ENCODE peak calls at places on chromosomes 12 and 14, in nine cellular contexts. One of them, this sample, is unnamed.

GRCh38 chr12:482061-482460 is 22.3 kb downstream of the B4GALNT3 start:
- DNase-seq in lower lobe of right lung: no peak
- DNase-seq in transverse colon: no peak
- DNase-seq in CD4-positive, CD25-positive, alpha-beta regulatory T cell: no peak
- DNase-seq in colonic mucosa: no peak
- DNase-seq in Caco-2: peak; percentile 5
- DNase-seq in psoas muscle: no peak
- DNase-seq in heart left ventricle: no peak
- DNase-seq in NT2/D1: no peak
- DNase-seq in this sample: no peak

GRCh38 chr14:37969511-37969979 is 238.2 kb upstream of the SSTR1 start:
- DNase-seq in NT2/D1: no peak
- DNase-seq in heart left ventricle: no peak
- DNase-seq in CD4-positive, CD25-positive, alpha-beta regulatory T cell: no peak
- DNase-seq in Caco-2: peak; percentile 91
- DNase-seq in transverse colon: no peak
- DNase-seq in colonic mucosa: no peak
- DNase-seq in lower lobe of right lung: no peak
- DNase-seq in psoas muscle: no peak
- DNase-seq in this sample: no peak

GRCh38 chr12:120067084-120067869 is 49.3 kb downstream of the RAB35 start:
- DNase-seq in CD4-positive, CD25-positive, alpha-beta regulatory T cell: no peak
- DNase-seq in Caco-2: no peak
- DNase-seq in NT2/D1: no peak
- DNase-seq in colonic mucosa: no peak
- DNase-seq in psoas muscle: no peak
- DNase-seq in lower lobe of right lung: no peak
- DNase-seq in transverse colon: no peak
- DNase-seq in heart left ventricle: no peak
- DNase-seq in this sample: no peak

GRCh38 chr12:74415633-74416032 is 122.0 kb upstream of the ATXN7L3B start:
- DNase-seq in lower lobe of right lung: no peak
- DNase-seq in heart left ventricle: no peak
- DNase-seq in CD4-positive, CD25-positive, alpha-beta regulatory T cell: peak; percentile 10
- DNase-seq in transverse colon: no peak
- DNase-seq in NT2/D1: peak; percentile 18
- DNase-seq in psoas muscle: no peak
- DNase-seq in colonic mucosa: no peak
- DNase-seq in Caco-2: no peak
- DNase-seq in this sample: no peak

GRCh38 chr14:61514006-61514830 is 181.1 kb upstream of the HIF1A start:
- DNase-seq in CD4-positive, CD25-positive, alpha-beta regulatory T cell: no peak
- DNase-seq in NT2/D1: no peak
- DNase-seq in lower lobe of right lung: no peak
- DNase-seq in colonic mucosa: no peak
- DNase-seq in transverse colon: no peak
- DNase-seq in Caco-2: peak; percentile 47
- DNase-seq in psoas muscle: no peak
- DNase-seq in heart left ventricle: peak; percentile 49
- DNase-seq in this sample: peak; percentile 66

GRCh38 chr12:76863005-76863670 is 15.7 kb downstream of the CSRP2 start:
- DNase-seq in Caco-2: no peak
- DNase-seq in CD4-positive, CD25-positive, alpha-beta regulatory T cell: no peak
- DNase-seq in colonic mucosa: no peak
- DNase-seq in lower lobe of right lung: no peak
- DNase-seq in heart left ventricle: no peak
- DNase-seq in psoas muscle: no peak
- DNase-seq in NT2/D1: no peak
- DNase-seq in transverse colon: no peak
- DNase-seq in this sample: no peak

GRCh38 chr12:65829716-65830115 is 5.4 kb downstream of the HMGA2 start:
- DNase-seq in CD4-positive, CD25-positive, alpha-beta regulatory T cell: no peak
- DNase-seq in lower lobe of right lung: no peak
- DNase-seq in transverse colon: no peak
- DNase-seq in heart left ventricle: no peak
- DNase-seq in Caco-2: no peak
- DNase-seq in NT2/D1: no peak
- DNase-seq in colonic mucosa: no peak
- DNase-seq in psoas muscle: no peak
- DNase-seq in this sample: no peak

GRCh38 chr12:3005736-3006135 is 46.5 kb downstream of the TEAD4 start:
- DNase-seq in heart left ventricle: no peak
- DNase-seq in Caco-2: no peak
- DNase-seq in lower lobe of right lung: no peak
- DNase-seq in NT2/D1: no peak
- DNase-seq in psoas muscle: no peak
- DNase-seq in colonic mucosa: no peak
- DNase-seq in CD4-positive, CD25-positive, alpha-beta regulatory T cell: no peak
- DNase-seq in transverse colon: no peak
- DNase-seq in this sample: no peak

GRCh38 chr14:104636131-104636530 is 31.6 kb upstream of the TMEM179 start:
- DNase-seq in lower lobe of right lung: no peak
- DNase-seq in NT2/D1: no peak
- DNase-seq in transverse colon: no peak
- DNase-seq in psoas muscle: no peak
- DNase-seq in heart left ventricle: no peak
- DNase-seq in CD4-positive, CD25-positive, alpha-beta regulatory T cell: no peak
- DNase-seq in Caco-2: no peak
- DNase-seq in colonic mucosa: no peak
- DNase-seq in this sample: no peak

GRCh38 chr12:58888131-58888783 is 32.0 kb downstream of the LRIG3 start:
- DNase-seq in heart left ventricle: peak; percentile 70
- DNase-seq in transverse colon: no peak
- DNase-seq in colonic mucosa: no peak
- DNase-seq in CD4-positive, CD25-positive, alpha-beta regulatory T cell: no peak
- DNase-seq in lower lobe of right lung: no peak
- DNase-seq in psoas muscle: no peak
- DNase-seq in NT2/D1: no peak
- DNase-seq in Caco-2: no peak
- DNase-seq in this sample: peak; percentile 96

GRCh38 chr12:87816186-87816585 is 213.0 kb downstream of the C12orf50 start:
- DNase-seq in heart left ventricle: no peak
- DNase-seq in transverse colon: no peak
- DNase-seq in CD4-positive, CD25-positive, alpha-beta regulatory T cell: no peak
- DNase-seq in NT2/D1: no peak
- DNase-seq in psoas muscle: no peak
- DNase-seq in colonic mucosa: no peak
- DNase-seq in lower lobe of right lung: no peak
- DNase-seq in Caco-2: no peak
- DNase-seq in this sample: no peak

GRCh38 chr14:72643317-72643801 is 250.5 kb downstream of the DPF3 start:
- DNase-seq in psoas muscle: peak; percentile 55
- DNase-seq in Caco-2: no peak
- DNase-seq in transverse colon: no peak
- DNase-seq in colonic mucosa: no peak
- DNase-seq in lower lobe of right lung: no peak
- DNase-seq in CD4-positive, CD25-positive, alpha-beta regulatory T cell: no peak
- DNase-seq in NT2/D1: peak; percentile 20
- DNase-seq in heart left ventricle: peak; percentile 59
- DNase-seq in this sample: peak; percentile 2

GRCh38 chr14:39276579-39277114 is 42.9 kb downstream of the MIA2 start:
- DNase-seq in lower lobe of right lung: no peak
- DNase-seq in heart left ventricle: no peak
- DNase-seq in CD4-positive, CD25-positive, alpha-beta regulatory T cell: no peak
- DNase-seq in transverse colon: no peak
- DNase-seq in Caco-2: no peak
- DNase-seq in psoas muscle: no peak
- DNase-seq in NT2/D1: no peak
- DNase-seq in colonic mucosa: no peak
- DNase-seq in this sample: no peak

GRCh38 chr12:29762637-29763300 is 21.0 kb downstream of the TMTC1 start:
- DNase-seq in CD4-positive, CD25-positive, alpha-beta regulatory T cell: no peak
- DNase-seq in transverse colon: no peak
- DNase-seq in lower lobe of right lung: no peak
- DNase-seq in heart left ventricle: peak; percentile 78
- DNase-seq in psoas muscle: peak; percentile 67
- DNase-seq in colonic mucosa: no peak
- DNase-seq in NT2/D1: no peak
- DNase-seq in Caco-2: no peak
- DNase-seq in this sample: no peak

GRCh38 chr14:54724772-54725325 is 157.9 kb downstream of the SAMD4A start:
- DNase-seq in NT2/D1: no peak
- DNase-seq in CD4-positive, CD25-positive, alpha-beta regulatory T cell: no peak
- DNase-seq in psoas muscle: no peak
- DNase-seq in lower lobe of right lung: no peak
- DNase-seq in Caco-2: no peak
- DNase-seq in colonic mucosa: no peak
- DNase-seq in heart left ventricle: no peak
- DNase-seq in transverse colon: no peak
- DNase-seq in this sample: no peak

GRCh38 chr12:42790761-42791151 is 201.2 kb upstream of the PRICKLE1 start:
- DNase-seq in heart left ventricle: no peak
- DNase-seq in psoas muscle: no peak
- DNase-seq in CD4-positive, CD25-positive, alpha-beta regulatory T cell: no peak
- DNase-seq in transverse colon: peak; percentile 9
- DNase-seq in lower lobe of right lung: no peak
- DNase-seq in colonic mucosa: no peak
- DNase-seq in NT2/D1: no peak
- DNase-seq in Caco-2: peak; percentile 46
- DNase-seq in this sample: no peak

GRCh38 chr12:96743606-96744005 is 163.5 kb upstream of the NEDD1 start:
- DNase-seq in Caco-2: no peak
- DNase-seq in psoas muscle: no peak
- DNase-seq in CD4-positive, CD25-positive, alpha-beta regulatory T cell: no peak
- DNase-seq in NT2/D1: no peak
- DNase-seq in heart left ventricle: no peak
- DNase-seq in colonic mucosa: no peak
- DNase-seq in lower lobe of right lung: no peak
- DNase-seq in transverse colon: no peak
- DNase-seq in this sample: peak; percentile 59

GRCh38 chr12:46201284-46201789 is 67.5 kb downstream of the SLC38A1 start:
- DNase-seq in CD4-positive, CD25-positive, alpha-beta regulatory T cell: no peak
- DNase-seq in lower lobe of right lung: no peak
- DNase-seq in psoas muscle: no peak
- DNase-seq in heart left ventricle: no peak
- DNase-seq in transverse colon: no peak
- DNase-seq in NT2/D1: no peak
- DNase-seq in Caco-2: no peak
- DNase-seq in colonic mucosa: no peak
- DNase-seq in this sample: no peak

GRCh38 chr12:112635036-112635435 is 156.5 kb upstream of the RPH3A start:
- DNase-seq in Caco-2: no peak
- DNase-seq in CD4-positive, CD25-positive, alpha-beta regulatory T cell: no peak
- DNase-seq in psoas muscle: no peak
- DNase-seq in colonic mucosa: no peak
- DNase-seq in lower lobe of right lung: no peak
- DNase-seq in transverse colon: no peak
- DNase-seq in NT2/D1: no peak
- DNase-seq in heart left ventricle: no peak
- DNase-seq in this sample: no peak
- H3K27me3 ChIP-seq in Caco-2: no peaks in the 10 kb centered on the region
- H3K27me3 ChIP-seq in CD4-positive, CD25-positive, alpha-beta regulatory T cell: peaks cover 9% of the 10 kb centered on the region
- H3K27me3 ChIP-seq in psoas muscle: no peaks in the 10 kb centered on the region
- H3K27me3 ChIP-seq in colonic mucosa: peaks cover 6% of the 10 kb centered on the region
- H3K27me3 ChIP-seq in lower lobe of right lung: peaks cover 13% of the 10 kb centered on the region
- H3K27me3 ChIP-seq in transverse colon: peaks cover 16% of the 10 kb centered on the region
- H3K27me3 ChIP-seq in NT2/D1: no peaks in the 10 kb centered on the region
- H3K27me3 ChIP-seq in heart left ventricle: peaks cover 7% of the 10 kb centered on the region
- H3K27me3 ChIP-seq in this sample: no peaks in the 10 kb centered on the region

GRCh38 chr12:67339530-67339929 is 70.4 kb downstream of the CAND1 start:
- DNase-seq in CD4-positive, CD25-positive, alpha-beta regulatory T cell: no peak
- DNase-seq in Caco-2: no peak
- DNase-seq in transverse colon: no peak
- DNase-seq in NT2/D1: no peak
- DNase-seq in heart left ventricle: no peak
- DNase-seq in colonic mucosa: no peak
- DNase-seq in psoas muscle: no peak
- DNase-seq in lower lobe of right lung: no peak
- DNase-seq in this sample: no peak
- H3K27me3 ChIP-seq in CD4-positive, CD25-positive, alpha-beta regulatory T cell: no peaks in the 10 kb centered on the region
- H3K27me3 ChIP-seq in Caco-2: no peaks in the 10 kb centered on the region
- H3K27me3 ChIP-seq in transverse colon: no peaks in the 10 kb centered on the region
- H3K27me3 ChIP-seq in NT2/D1: no peaks in the 10 kb centered on the region
- H3K27me3 ChIP-seq in heart left ventricle: no peaks in the 10 kb centered on the region
- H3K27me3 ChIP-seq in colonic mucosa: no peaks in the 10 kb centered on the region
- H3K27me3 ChIP-seq in psoas muscle: no peaks in the 10 kb centered on the region
- H3K27me3 ChIP-seq in lower lobe of right lung: no peaks in the 10 kb centered on the region
- H3K27me3 ChIP-seq in this sample: no peaks in the 10 kb centered on the region

DNA sequence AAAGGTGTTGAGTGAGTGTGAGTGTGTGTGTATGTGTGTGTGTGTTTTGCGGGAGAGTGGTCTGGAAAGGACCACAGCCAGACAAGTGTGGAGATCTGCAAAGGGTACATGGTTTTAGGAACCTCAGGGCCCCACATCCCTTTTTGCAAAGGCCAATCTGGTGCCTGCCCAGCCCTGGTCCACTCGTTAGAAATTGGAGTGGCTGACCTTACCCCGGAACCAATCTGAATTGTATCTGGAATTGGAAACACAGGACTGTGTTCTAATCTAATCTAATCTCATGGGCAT is 11.3 kb upstream of the TBX3 start:
- DNase-seq in Caco-2: no peak
- DNase-seq in psoas muscle: no peak
- DNase-seq in transverse colon: no peak
- DNase-seq in colonic mucosa: no peak
- DNase-seq in CD4-positive, CD25-positive, alpha-beta regulatory T cell: no peak
- DNase-seq in NT2/D1: no peak
- DNase-seq in heart left ventricle: no peak
- DNase-seq in lower lobe of right lung: no peak
- DNase-seq in this sample: no peak
- H3K27me3 ChIP-seq in Caco-2: no peaks in the 10 kb centered on the region
- H3K27me3 ChIP-seq in psoas muscle: peaks cover 100% of the 10 kb centered on the region
- H3K27me3 ChIP-seq in transverse colon: peaks cover 100% of the 10 kb centered on the region
- H3K27me3 ChIP-seq in colonic mucosa: peaks cover 87% of the 10 kb centered on the region
- H3K27me3 ChIP-seq in CD4-positive, CD25-positive, alpha-beta regulatory T cell: peaks cover 35% of the 10 kb centered on the region
- H3K27me3 ChIP-seq in NT2/D1: peaks cover 100% of the 10 kb centered on the region
- H3K27me3 ChIP-seq in heart left ventricle: peaks cover 97% of the 10 kb centered on the region
- H3K27me3 ChIP-seq in lower lobe of right lung: peaks cover 78% of the 10 kb centered on the region
- H3K27me3 ChIP-seq in this sample: no peaks in the 10 kb centered on the region

GRCh38 chr12:132284071-132284492 is 45.3 kb downstream of the GALNT9 start:
- DNase-seq in colonic mucosa: no peak
- DNase-seq in CD4-positive, CD25-positive, alpha-beta regulatory T cell: no peak
- DNase-seq in lower lobe of right lung: peak; percentile 27
- DNase-seq in Caco-2: no peak
- DNase-seq in transverse colon: no peak
- DNase-seq in heart left ventricle: no peak
- DNase-seq in NT2/D1: no peak
- DNase-seq in psoas muscle: peak; percentile 6
- DNase-seq in this sample: no peak

GRCh38 chr12:132281021-132281420 is 48.4 kb downstream of the GALNT9 start:
- DNase-seq in CD4-positive, CD25-positive, alpha-beta regulatory T cell: no peak
- DNase-seq in transverse colon: no peak
- DNase-seq in heart left ventricle: no peak
- DNase-seq in lower lobe of right lung: peak; percentile 21
- DNase-seq in Caco-2: no peak
- DNase-seq in psoas muscle: peak; percentile 4
- DNase-seq in NT2/D1: no peak
- DNase-seq in colonic mucosa: no peak
- DNase-seq in this sample: no peak

GRCh38 chr12:132284618-132285310 is 44.6 kb downstream of the GALNT9 start:
- DNase-seq in heart left ventricle: no peak
- DNase-seq in CD4-positive, CD25-positive, alpha-beta regulatory T cell: no peak
- DNase-seq in Caco-2: no peak
- DNase-seq in colonic mucosa: no peak
- DNase-seq in transverse colon: no peak
- DNase-seq in psoas muscle: peak; percentile 7
- DNase-seq in lower lobe of right lung: peak; percentile 33
- DNase-seq in NT2/D1: no peak
- DNase-seq in this sample: no peak

GRCh38 chr12:132282031-132282949 is 47.1 kb downstream of the GALNT9 start:
- DNase-seq in NT2/D1: no peak
- DNase-seq in heart left ventricle: no peak
- DNase-seq in lower lobe of right lung: peak; percentile 24
- DNase-seq in Caco-2: no peak
- DNase-seq in colonic mucosa: no peak
- DNase-seq in psoas muscle: peak; percentile 1
- DNase-seq in transverse colon: no peak
- DNase-seq in CD4-positive, CD25-positive, alpha-beta regulatory T cell: no peak
- DNase-seq in this sample: no peak

GRCh38 chr12:132282950-132283771 is 46.2 kb downstream of the GALNT9 start:
- DNase-seq in CD4-positive, CD25-positive, alpha-beta regulatory T cell: peak; percentile 33
- DNase-seq in heart left ventricle: no peak
- DNase-seq in psoas muscle: no peak
- DNase-seq in transverse colon: no peak
- DNase-seq in NT2/D1: no peak
- DNase-seq in Caco-2: no peak
- DNase-seq in colonic mucosa: no peak
- DNase-seq in lower lobe of right lung: peak; percentile 40
- DNase-seq in this sample: no peak
- H3K27me3 ChIP-seq in CD4-positive, CD25-positive, alpha-beta regulatory T cell: no peaks in the 10 kb centered on the region
- H3K27me3 ChIP-seq in heart left ventricle: peaks cover 49% of the 10 kb centered on the region
- H3K27me3 ChIP-seq in psoas muscle: peaks cover 90% of the 10 kb centered on the region
- H3K27me3 ChIP-seq in transverse colon: peaks cover 47% of the 10 kb centered on the region
- H3K27me3 ChIP-seq in NT2/D1: peaks cover 8% of the 10 kb centered on the region
- H3K27me3 ChIP-seq in Caco-2: no peaks in the 10 kb centered on the region
- H3K27me3 ChIP-seq in colonic mucosa: no peaks in the 10 kb centered on the region
- H3K27me3 ChIP-seq in lower lobe of right lung: peaks cover 86% of the 10 kb centered on the region
- H3K27me3 ChIP-seq in this sample: no peaks in the 10 kb centered on the region

This sample was measured in thyroid gland.